ENCODE peak calls at places on chromosomes 12 and 14, in seven cellular contexts. Q is heart left ventricle, R is ascending aorta, Y is suprapubic skin, X is GM20000, F is progenitor cell of endocrine pancreas, G is cardiac fibroblast. C is an unnamed sample.

GRCh38 chr14:56751471-56751870 is 58.8 kb downstream of the OTX2 start:
- DNase-seq in Q (no peak), R (no peak), F (no peak), Y (no peak), X (no peak), G (no peak), C (no peak)

GRCh38 chr12:1660304-1661187 is 30.3 kb upstream of the ADIPOR2 start:
- DNase-seq in Y (no peak), X (peak), Q (no peak), G (peak), F (no peak), R (no peak), C (no peak)

GRCh38 chr12:24780969-24781368 is 167.9 kb downstream of the BCAT1 start:
- DNase-seq in X (peak), F (no peak), Q (no peak), Y (no peak), R (no peak), G (peak), C (no peak)

GRCh38 chr12:29103539-29103974 is 45.5 kb upstream of the FAR2 start:
- DNase-seq in X (peak), Q (no peak), R (no peak), Y (no peak), F (no peak), G (no peak), C (no peak)

GRCh38 chr12:65685514-65685913 is 138.8 kb upstream of the HMGA2 start:
- DNase-seq in G (peak), Q (no peak), X (peak), Y (no peak), R (no peak), F (no peak), C (no peak)

GRCh38 chr12:3158851-3159465 is 81.8 kb downstream of the TSPAN9 start:
- DNase-seq in X (no peak), F (no peak), Y (no peak), Q (no peak), G (peak), R (no peak), C (no peak)

GRCh38 chr14:71348394-71348793 is 441.1 kb downstream of the PCNX1 start:
- DNase-seq in G (no peak), R (no peak), F (no peak), X (no peak), Y (no peak), Q (no peak), C (no peak)

GRCh38 chr14:24918822-24919221 is 131.1 kb downstream of the STXBP6 start:
- DNase-seq in Y (no peak), X (no peak), G (no peak), R (no peak), Q (no peak), F (no peak), C (no peak)

GRCh38 chr12:104729091-104729490 is 229.0 kb downstream of the SLC41A2 start:
- DNase-seq in Q (no peak), G (no peak), Y (no peak), X (no peak), R (no peak), F (no peak), C (no peak)

GRCh38 chr12:132142679-132143327 is 1.3 kb downstream of the DDX51 start:
- DNase-seq in Q (no peak), R (no peak), Y (peak), F (no peak), X (no peak), G (no peak), C (no peak)

GRCh38 chr12:6950944-6951540 is at the start of gene PTPN6:
- DNase-seq in X (peak), R (no peak), G (no peak), Y (peak), F (no peak), Q (no peak), C (no peak)

GRCh38 chr12:15356831-15357456 is 34.6 kb downstream of the PTPRO start:
- DNase-seq in X (no peak), Q (no peak), Y (no peak), F (no peak), R (no peak), G (no peak), C (no peak)

GRCh38 chr12:60094436-60094835 is 498.6 kb downstream of the SLC16A7 start:
- DNase-seq in G (no peak), X (no peak), F (no peak), Y (no peak), Q (no peak), R (no peak), C (no peak)

GRCh38 chr14:92310776-92311375 is 12.1 kb upstream of the SLC24A4 start:
- DNase-seq in X (no peak), R (no peak), F (no peak), G (no peak), Y (no peak), Q (no peak), C (no peak)

GRCh38 chr14:67392123-67392522 is 19.8 kb downstream of the PLEK2 start:
- DNase-seq in Y (no peak), X (no peak), F (no peak), R (no peak), G (no peak), Q (no peak), C (no peak)

GRCh38 chr12:13190275-13190674 is 6.3 kb upstream of the EMP1 start:
- DNase-seq in Y (no peak), R (no peak), Q (no peak), F (no peak), X (no peak), G (no peak), C (no peak)

GRCh38 chr12:46777587-46777986 is 48.2 kb downstream of the SLC38A4 start:
- DNase-seq in G (no peak), Y (no peak), R (no peak), X (no peak), Q (no peak), F (no peak), C (no peak)

GRCh38 chr14:52325126-52325525 is 11.0 kb downstream of the PTGER2 start:
- DNase-seq in R (no peak), Y (no peak), X (peak), F (no peak), G (no peak), Q (no peak), C (no peak)

GRCh38 chr12:95859344-95859816 is 628 bp downstream of the SNRPF start:
- DNase-seq in Q (no peak), X (peak), G (peak), Y (no peak), R (no peak), F (no peak), C (no peak)

GRCh38 chr12:51626629-51627028 is 35.6 kb downstream of the SCN8A start:
- DNase-seq in R (no peak), Q (no peak), F (no peak), Y (no peak), G (no peak), X (no peak), C (no peak)

GRCh38 chr12:106224392-106224706 is 23.5 kb downstream of the CKAP4 start:
- DNase-seq in G (no peak), Y (no peak), F (no peak), X (no peak), Q (no peak), R (no peak), C (no peak)

GRCh38 chr12:9127484-9127883 is 11.8 kb upstream of the A2M start:
- DNase-seq in Y (no peak), X (no peak), G (no peak), F (no peak), Q (no peak), R (no peak), C (no peak)

GRCh38 chr12:121796855-121797751 is 3.6 kb upstream of the RHOF start:
- DNase-seq in F (peak), R (peak), G (peak), Q (peak), Y (peak), X (no peak), C (no peak)

GRCh38 chr12:114903394-114903748 is 219.4 kb upstream of the TBX3 start:
- DNase-seq in G (peak), R (no peak), Q (no peak), Y (no peak), X (no peak), F (no peak), C (no peak)

GRCh38 chr14:102951034-102951433 is 28.6 kb downstream of the AMN start:
- DNase-seq in G (peak), R (no peak), Q (no peak), Y (no peak), X (no peak), F (no peak), C (no peak)

GRCh38 chr14:103142903-103143302 is 19.6 kb downstream of the TNFAIP2 start:
- DNase-seq in Q (no peak), Y (no peak), G (no peak), F (no peak), R (no peak), X (no peak), C (no peak)

GRCh38 chr14:64137657-64138290 is 156.4 kb downstream of the ESR2 start:
- DNase-seq in G (peak), Y (no peak), R (no peak), F (no peak), X (peak), Q (no peak), C (no peak)

GRCh38 chr14:85233756-85234545 is 296.0 kb upstream of the FLRT2 start:
- DNase-seq in F (no peak), Y (no peak), G (peak), Q (no peak), X (no peak), R (no peak), C (no peak)

GRCh38 chr14:64200170-64200569 is 94.0 kb downstream of the ESR2 start:
- DNase-seq in F (no peak), X (no peak), Y (no peak), R (no peak), Q (peak), G (peak), C (no peak)

GRCh38 chr12:49683604-49684309 is 23.4 kb downstream of the FMNL3 start:
- DNase-seq in R (no peak), Y (no peak), Q (no peak), X (no peak), G (no peak), F (no peak), C (no peak)

GRCh38 chr14:94599656-94600004 is 12.6 kb upstream of the SERPINA3 start:
- DNase-seq in F (no peak), Q (no peak), G (peak), R (no peak), Y (no peak), X (no peak), C (no peak)

GRCh38 chr12:43063642-43064041 is 474.1 kb upstream of the PRICKLE1 start:
- DNase-seq in X (no peak), Y (no peak), F (no peak), Q (no peak), G (peak), R (no peak), C (no peak)

GRCh38 chr14:95303552-95303951 is 16.2 kb downstream of the CLMN start:
- DNase-seq in Q (no peak), R (no peak), G (no peak), Y (no peak), F (no peak), X (no peak), C (no peak)

GRCh38 chr14:75050852-75051555 is at the start of gene MLH3:
- DNase-seq in G (peak), R (peak), F (peak), X (peak), Y (no peak), Q (peak), C (peak)

GRCh38 chr12:132291402-132292175 is 37.8 kb downstream of the GALNT9 start:
- DNase-seq in G (no peak), R (no peak), X (no peak), Y (no peak), Q (no peak), F (no peak), C (no peak)

GRCh38 chr14:68786491-68787234 is 6.2 kb downstream of the ZFP36L1 start:
- DNase-seq in G (peak), F (no peak), R (no peak), X (no peak), Q (no peak), Y (peak), C (no peak)

GRCh38 chr12:64207453-64207852 is 14.6 kb downstream of the KICS2 start:
- DNase-seq in R (no peak), Q (no peak), Y (no peak), F (no peak), X (no peak), G (no peak), C (no peak)

GRCh38 chr14:105161314-105161713 is 7.3 kb downstream of the JAG2 start:
- DNase-seq in R (no peak), Y (no peak), Q (no peak), F (no peak), G (no peak), X (no peak), C (no peak)

GRCh38 chr12:122946690-122947271 is 19.5 kb downstream of the ABCB9 start:
- DNase-seq in Q (peak), F (no peak), G (peak), X (peak), Y (peak), R (peak), C (peak)

GRCh38 chr12:122949405-122949804 is 16.9 kb downstream of the ABCB9 start:
- DNase-seq in X (no peak), F (no peak), G (no peak), Q (no peak), R (no peak), Y (no peak), C (no peak)

GRCh38 chr12:122948605-122949004 is 17.7 kb downstream of the ABCB9 start:
- DNase-seq in F (no peak), X (no peak), Y (no peak), R (no peak), Q (no peak), G (no peak), C (no peak)

GRCh38 chr12:122945047-122945592 is 21.1 kb downstream of the ABCB9 start:
- DNase-seq in Y (no peak), X (no peak), F (no peak), R (no peak), Q (no peak), G (no peak), C (no peak)

DNA sequence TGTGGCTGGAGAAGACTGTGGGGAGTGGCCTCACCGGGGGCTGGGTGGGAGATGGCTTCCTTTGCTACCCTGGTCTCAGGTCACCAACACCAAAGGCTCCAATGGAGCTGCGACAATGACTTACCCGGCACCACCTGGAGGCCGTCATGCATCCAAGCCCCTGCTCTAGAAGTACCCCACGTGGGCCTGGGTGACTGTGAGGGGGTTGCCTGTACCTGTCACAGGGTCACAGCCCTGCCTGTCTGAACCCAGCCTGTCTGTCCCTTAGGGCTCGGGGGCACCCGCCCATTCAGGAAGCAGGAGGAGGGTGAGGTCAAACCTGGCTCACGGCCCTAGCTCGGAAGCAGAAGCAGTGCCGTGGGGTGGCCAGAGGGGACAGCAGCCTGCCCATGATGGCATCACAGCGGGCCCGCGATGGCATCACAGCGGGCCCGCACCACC is 18.9 kb downstream of the ABCB9 start:
- DNase-seq in X (no peak), F (no peak), Y (no peak), R (no peak), Q (peak), G (no peak), C (no peak)
- TF ChIP-seq CTCF in X (no peak), F (no peak), Y (no peak), R (peak), Q (no peak), G (no peak), C (no peak)

DNA sequence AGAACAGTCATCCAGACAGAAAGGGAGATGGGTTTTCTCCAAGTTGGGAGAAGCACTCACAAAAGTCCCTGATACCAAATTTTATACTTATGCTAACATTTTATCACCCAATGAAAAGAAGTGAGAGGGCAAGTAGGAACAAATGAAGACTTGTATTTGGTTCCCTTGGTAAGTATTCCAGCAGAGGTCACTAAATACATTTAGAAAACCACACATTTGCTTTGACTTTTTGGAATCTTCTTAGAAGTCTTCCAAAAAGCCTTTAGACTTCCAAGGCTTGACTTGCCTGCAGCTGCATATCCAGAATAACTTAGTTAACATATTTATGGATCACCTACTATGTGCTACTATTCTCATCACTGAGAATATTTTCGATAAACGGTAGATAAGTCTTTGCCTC is 3.1 kb upstream of the GYS2 start:
- DNase-seq in G (peak), Y (no peak), Q (no peak), F (no peak), X (no peak), R (no peak), C (no peak)
- TF ChIP-seq CTCF in G (peak), Y (no peak), Q (peak), F (peak), X (no peak), R (peak), C (no peak)

GRCh38 chr12:86050010-86050409 is 175.9 kb downstream of the NTS start:
- DNase-seq in F (no peak), Y (no peak), Q (no peak), X (no peak), G (no peak), R (no peak), C (no peak)
- TF ChIP-seq CTCF in F (no peak), Y (no peak), Q (no peak), X (no peak), G (no peak), R (no peak), C (no peak)

GRCh38 chr14:83071888-83072501 is 1538.3 kb upstream of the SEL1L start:
- DNase-seq in Y (no peak), Q (no peak), R (no peak), X (no peak), F (no peak), G (no peak), C (no peak)
- TF ChIP-seq CTCF in Y (no peak), Q (no peak), R (no peak), X (peak), F (peak), G (peak), C (peak)